ENCODE peak calls at places on chromosome 16, in nine cellular contexts. One of them, this sample, is unnamed.

GRCh38 chr16:49967012-49967559 is 57.9 kb upstream of the CNEP1R1 start:
- DNase-seq in mammary epithelial cell: no peak
- DNase-seq in GM23338: no peak
- DNase-seq in IMR-90: no peak
- DNase-seq in astrocyte: no peak
- DNase-seq in neural progenitor cell: no peak
- DNase-seq in hepatocyte: no peak
- DNase-seq in PC-9: no peak
- DNase-seq in OCI-LY7: no peak
- DNase-seq in this sample: no peak

GRCh38 chr16:54812229-54812628 is 118.4 kb upstream of the IRX5 start:
- DNase-seq in PC-9: no peak
- DNase-seq in GM23338: no peak
- DNase-seq in neural progenitor cell: no peak
- DNase-seq in astrocyte: no peak
- DNase-seq in IMR-90: no peak
- DNase-seq in mammary epithelial cell: no peak
- DNase-seq in hepatocyte: no peak
- DNase-seq in OCI-LY7: no peak
- DNase-seq in this sample: no peak

GRCh38 chr16:86243571-86244154 is 266.7 kb upstream of the FOXF1 start:
- DNase-seq in IMR-90: no peak
- DNase-seq in PC-9: no peak
- DNase-seq in OCI-LY7: no peak
- DNase-seq in neural progenitor cell: no peak
- DNase-seq in mammary epithelial cell: no peak
- DNase-seq in hepatocyte: no peak
- DNase-seq in GM23338: no peak
- DNase-seq in astrocyte: no peak
- DNase-seq in this sample: no peak

GRCh38 chr16:85527042-85527766 is 85.9 kb upstream of the GSE1 start:
- DNase-seq in PC-9: no peak
- DNase-seq in hepatocyte: no peak
- DNase-seq in astrocyte: no peak
- DNase-seq in GM23338: no peak
- DNase-seq in mammary epithelial cell: no peak
- DNase-seq in IMR-90: no peak
- DNase-seq in OCI-LY7: no peak
- DNase-seq in neural progenitor cell: no peak
- DNase-seq in this sample: no peak

GRCh38 chr16:27764869-27765675 is 215.1 kb downstream of the KATNIP start:
- DNase-seq in OCI-LY7: no peak
- DNase-seq in PC-9: no peak
- DNase-seq in astrocyte: no peak
- DNase-seq in hepatocyte: no peak
- DNase-seq in neural progenitor cell: no peak
- DNase-seq in GM23338: no peak
- DNase-seq in mammary epithelial cell: no peak
- DNase-seq in IMR-90: no peak
- DNase-seq in this sample: no peak

GRCh38 chr16:11349599-11350276 is 4.5 kb downstream of the RMI2 start:
- DNase-seq in PC-9: no peak
- DNase-seq in GM23338: no peak
- DNase-seq in OCI-LY7: no peak
- DNase-seq in neural progenitor cell: no peak
- DNase-seq in IMR-90: peak; percentile 92
- DNase-seq in astrocyte: peak; percentile 63
- DNase-seq in hepatocyte: peak; percentile 37
- DNase-seq in mammary epithelial cell: peak; percentile 88
- DNase-seq in this sample: peak; percentile 75

GRCh38 chr16:11042205-11042604 is 97.8 kb downstream of the CLEC16A start:
- DNase-seq in OCI-LY7: no peak
- DNase-seq in PC-9: no peak
- DNase-seq in hepatocyte: no peak
- DNase-seq in neural progenitor cell: no peak
- DNase-seq in IMR-90: no peak
- DNase-seq in mammary epithelial cell: no peak
- DNase-seq in GM23338: no peak
- DNase-seq in astrocyte: no peak
- DNase-seq in this sample: no peak

GRCh38 chr16:23949630-23950290 is 114.0 kb downstream of the PRKCB start:
- DNase-seq in mammary epithelial cell: no peak
- DNase-seq in PC-9: no peak
- DNase-seq in GM23338: no peak
- DNase-seq in hepatocyte: no peak
- DNase-seq in astrocyte: no peak
- DNase-seq in OCI-LY7: peak; percentile 59
- DNase-seq in neural progenitor cell: no peak
- DNase-seq in IMR-90: no peak
- DNase-seq in this sample: no peak

GRCh38 chr16:57994778-57995177 is 5.7 kb downstream of the ZNF319 start:
- DNase-seq in OCI-LY7: peak; percentile 45
- DNase-seq in neural progenitor cell: peak; percentile 81
- DNase-seq in hepatocyte: peak; percentile 62
- DNase-seq in IMR-90: peak; percentile 25
- DNase-seq in astrocyte: no peak
- DNase-seq in mammary epithelial cell: peak; percentile 22
- DNase-seq in PC-9: peak; percentile 69
- DNase-seq in GM23338: peak; percentile 68
- DNase-seq in this sample: peak; percentile 37

GRCh38 chr16:85422374-85423185 is 190.5 kb upstream of the GSE1 start:
- DNase-seq in PC-9: peak; percentile 64
- DNase-seq in hepatocyte: peak; percentile 93
- DNase-seq in OCI-LY7: no peak
- DNase-seq in mammary epithelial cell: no peak
- DNase-seq in astrocyte: no peak
- DNase-seq in GM23338: peak; percentile 75
- DNase-seq in neural progenitor cell: peak; percentile 74
- DNase-seq in IMR-90: no peak
- DNase-seq in this sample: no peak

GRCh38 chr16:56609463-56609921 is 1.1 kb downstream of the MT2A start:
- DNase-seq in hepatocyte: peak; percentile 72
- DNase-seq in IMR-90: peak; percentile 92
- DNase-seq in neural progenitor cell: peak; percentile 29
- DNase-seq in PC-9: no peak
- DNase-seq in astrocyte: peak; percentile 83
- DNase-seq in mammary epithelial cell: peak; percentile 85
- DNase-seq in OCI-LY7: peak; percentile 80
- DNase-seq in GM23338: no peak
- DNase-seq in this sample: peak; percentile 58
- H2AFZ ChIP-seq in hepatocyte: no peak overlapping the region
- H2AFZ ChIP-seq in IMR-90: peak overlapping the region; percentile 54
- H2AFZ ChIP-seq in neural progenitor cell: no peak overlapping the region
- H2AFZ ChIP-seq in PC-9: no peak overlapping the region
- H2AFZ ChIP-seq in astrocyte: no peak overlapping the region
- H2AFZ ChIP-seq in mammary epithelial cell: no peak overlapping the region
- H2AFZ ChIP-seq in OCI-LY7: peak overlapping the region; percentile 81
- H2AFZ ChIP-seq in GM23338: no peak overlapping the region
- H2AFZ ChIP-seq in this sample: no peak overlapping the region

GRCh38 chr16:31382485-31383161 is 10.5 kb upstream of the ITGAD start:
- DNase-seq in mammary epithelial cell: peak; percentile 31
- DNase-seq in hepatocyte: peak; percentile 77
- DNase-seq in IMR-90: peak; percentile 40
- DNase-seq in OCI-LY7: peak; percentile 54
- DNase-seq in astrocyte: no peak
- DNase-seq in GM23338: peak; percentile 89
- DNase-seq in neural progenitor cell: peak; percentile 86
- DNase-seq in PC-9: peak; percentile 77
- DNase-seq in this sample: peak; percentile 44
- TF ChIP-seq CTCF in mammary epithelial cell: peak; percentile 93
- TF ChIP-seq CTCF in hepatocyte: peak; percentile 62
- TF ChIP-seq CTCF in IMR-90: peak; percentile 64
- TF ChIP-seq CTCF in OCI-LY7: peak; percentile 91
- TF ChIP-seq CTCF in astrocyte: peak; percentile 11
- TF ChIP-seq CTCF in GM23338: peak; percentile 87
- TF ChIP-seq CTCF in neural progenitor cell: peak; percentile 90
- TF ChIP-seq CTCF in PC-9: peak; percentile 86
- TF ChIP-seq CTCF in this sample: peak; percentile 77

GRCh38 chr16:31003744-31004143 is 6.7 kb downstream of the STX1B start:
- DNase-seq in astrocyte: no peak
- DNase-seq in GM23338: no peak
- DNase-seq in PC-9: no peak
- DNase-seq in hepatocyte: no peak
- DNase-seq in neural progenitor cell: no peak
- DNase-seq in IMR-90: no peak
- DNase-seq in OCI-LY7: no peak
- DNase-seq in mammary epithelial cell: no peak
- DNase-seq in this sample: no peak
- H3K36me3 ChIP-seq in astrocyte: no peaks in the 10 kb centered on the region
- H3K36me3 ChIP-seq in GM23338: no peaks in the 10 kb centered on the region
- H3K36me3 ChIP-seq in PC-9: no peaks in the 10 kb centered on the region
- H3K36me3 ChIP-seq in hepatocyte: no peaks in the 10 kb centered on the region
- H3K36me3 ChIP-seq in neural progenitor cell: no peaks in the 10 kb centered on the region
- H3K36me3 ChIP-seq in IMR-90: peaks cover 1% of the 10 kb centered on the region
- H3K36me3 ChIP-seq in OCI-LY7: no peaks in the 10 kb centered on the region
- H3K36me3 ChIP-seq in mammary epithelial cell: no peaks in the 10 kb centered on the region
- H3K36me3 ChIP-seq in this sample: no peaks in the 10 kb centered on the region

DNA sequence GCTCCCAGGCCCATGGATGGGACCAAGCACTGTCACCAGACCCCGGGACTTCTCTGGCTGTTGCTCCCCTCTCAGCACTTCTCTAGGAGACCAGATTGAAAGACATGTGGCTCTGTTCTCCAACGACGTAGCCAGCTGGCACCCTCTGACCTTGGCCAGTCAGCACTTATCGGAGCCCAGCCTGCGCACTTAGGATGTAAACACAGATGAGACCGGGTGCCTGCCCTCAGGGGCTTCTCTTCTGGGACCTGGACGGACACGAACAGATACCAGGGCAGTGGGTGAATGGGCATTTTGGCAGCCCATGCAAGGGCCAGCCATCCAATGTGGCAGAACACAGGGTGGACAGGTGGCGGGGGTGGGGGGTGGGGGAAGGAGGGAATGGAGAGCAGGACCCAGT is 6.6 kb downstream of the ZDHHC1 start:
- DNase-seq in OCI-LY7: no peak
- DNase-seq in IMR-90: no peak
- DNase-seq in GM23338: no peak
- DNase-seq in neural progenitor cell: no peak
- DNase-seq in hepatocyte: no peak
- DNase-seq in astrocyte: no peak
- DNase-seq in mammary epithelial cell: no peak
- DNase-seq in PC-9: no peak
- DNase-seq in this sample: no peak
- H2AFZ ChIP-seq in OCI-LY7: no peak overlapping the region
- H2AFZ ChIP-seq in IMR-90: no peak overlapping the region
- H2AFZ ChIP-seq in GM23338: no peak overlapping the region
- H2AFZ ChIP-seq in neural progenitor cell: no peak overlapping the region
- H2AFZ ChIP-seq in hepatocyte: no peak overlapping the region
- H2AFZ ChIP-seq in astrocyte: no peak overlapping the region
- H2AFZ ChIP-seq in mammary epithelial cell: peak overlapping the region; percentile 70
- H2AFZ ChIP-seq in PC-9: no peak overlapping the region
- H2AFZ ChIP-seq in this sample: no peak overlapping the region

This sample was measured in PC-3.